ENCODE peak calls at places on chromosomes 13 and 19, in seven cellular contexts. One of them, this sample, is unnamed. For H3K27me3, the result is how much of the 10 kb centered on the place peaks cover.

GRCh38 chr19:33482486-33482885 is 39.1 kb downstream of the PEPD start:
- DNase-seq in CD8-positive, alpha-beta T cell: no peak
- DNase-seq in tibial artery: no peak
- DNase-seq in heart left ventricle: no peak
- DNase-seq in heart right ventricle: no peak
- DNase-seq in CD4-positive, alpha-beta memory T cell: no peak
- DNase-seq in fibroblast of lung: no peak
- DNase-seq in this sample: no peak

GRCh38 chr19:39843919-39844793 is 2.0 kb downstream of the FBL start:
- DNase-seq in CD8-positive, alpha-beta T cell: no peak
- DNase-seq in fibroblast of lung: peak
- DNase-seq in CD4-positive, alpha-beta memory T cell: peak
- DNase-seq in heart left ventricle: no peak
- DNase-seq in heart right ventricle: no peak
- DNase-seq in tibial artery: no peak
- DNase-seq in this sample: no peak

GRCh38 chr19:42066075-42066754 is 3.8 kb downstream of the GRIK5 start:
- DNase-seq in CD8-positive, alpha-beta T cell: no peak
- DNase-seq in CD4-positive, alpha-beta memory T cell: no peak
- DNase-seq in heart right ventricle: no peak
- DNase-seq in tibial artery: no peak
- DNase-seq in fibroblast of lung: peak
- DNase-seq in heart left ventricle: no peak
- DNase-seq in this sample: no peak

GRCh38 chr13:98678741-98679140 is 73.7 kb downstream of the SLC15A1 start:
- DNase-seq in heart right ventricle: no peak
- DNase-seq in tibial artery: no peak
- DNase-seq in heart left ventricle: no peak
- DNase-seq in fibroblast of lung: no peak
- DNase-seq in CD8-positive, alpha-beta T cell: no peak
- DNase-seq in CD4-positive, alpha-beta memory T cell: no peak
- DNase-seq in this sample: no peak

GRCh38 chr19:33098023-33098652 is 17.2 kb downstream of the GPATCH1 start:
- DNase-seq in heart right ventricle: no peak
- DNase-seq in fibroblast of lung: no peak
- DNase-seq in heart left ventricle: no peak
- DNase-seq in CD4-positive, alpha-beta memory T cell: no peak
- DNase-seq in tibial artery: no peak
- DNase-seq in CD8-positive, alpha-beta T cell: no peak
- DNase-seq in this sample: peak

GRCh38 chr19:32691952-32692726 is 518 bp downstream of the NUDT19 start:
- DNase-seq in fibroblast of lung: peak
- DNase-seq in CD8-positive, alpha-beta T cell: no peak
- DNase-seq in heart right ventricle: peak
- DNase-seq in CD4-positive, alpha-beta memory T cell: peak
- DNase-seq in tibial artery: peak
- DNase-seq in heart left ventricle: peak
- DNase-seq in this sample: peak

GRCh38 chr19:52648336-52648990 is 10.3 kb upstream of the ZNF83 start:
- DNase-seq in tibial artery: no peak
- DNase-seq in CD4-positive, alpha-beta memory T cell: no peak
- DNase-seq in heart left ventricle: no peak
- DNase-seq in heart right ventricle: no peak
- DNase-seq in CD8-positive, alpha-beta T cell: no peak
- DNase-seq in fibroblast of lung: peak
- DNase-seq in this sample: no peak

GRCh38 chr13:45623516-45624090 is 8.1 kb upstream of the ERICH6B start:
- DNase-seq in CD8-positive, alpha-beta T cell: no peak
- DNase-seq in heart right ventricle: no peak
- DNase-seq in tibial artery: no peak
- DNase-seq in CD4-positive, alpha-beta memory T cell: no peak
- DNase-seq in heart left ventricle: no peak
- DNase-seq in fibroblast of lung: peak
- DNase-seq in this sample: no peak

GRCh38 chr13:57813641-57814040 is 182.1 kb downstream of the PCDH17 start:
- DNase-seq in heart left ventricle: no peak
- DNase-seq in heart right ventricle: no peak
- DNase-seq in CD4-positive, alpha-beta memory T cell: no peak
- DNase-seq in tibial artery: no peak
- DNase-seq in CD8-positive, alpha-beta T cell: no peak
- DNase-seq in fibroblast of lung: peak
- DNase-seq in this sample: no peak

GRCh38 chr19:57348136-57348535 is 2.9 kb upstream of the ZNF304 start:
- DNase-seq in CD4-positive, alpha-beta memory T cell: no peak
- DNase-seq in heart right ventricle: no peak
- DNase-seq in fibroblast of lung: peak
- DNase-seq in CD8-positive, alpha-beta T cell: no peak
- DNase-seq in heart left ventricle: no peak
- DNase-seq in tibial artery: no peak
- DNase-seq in this sample: no peak

DNA sequence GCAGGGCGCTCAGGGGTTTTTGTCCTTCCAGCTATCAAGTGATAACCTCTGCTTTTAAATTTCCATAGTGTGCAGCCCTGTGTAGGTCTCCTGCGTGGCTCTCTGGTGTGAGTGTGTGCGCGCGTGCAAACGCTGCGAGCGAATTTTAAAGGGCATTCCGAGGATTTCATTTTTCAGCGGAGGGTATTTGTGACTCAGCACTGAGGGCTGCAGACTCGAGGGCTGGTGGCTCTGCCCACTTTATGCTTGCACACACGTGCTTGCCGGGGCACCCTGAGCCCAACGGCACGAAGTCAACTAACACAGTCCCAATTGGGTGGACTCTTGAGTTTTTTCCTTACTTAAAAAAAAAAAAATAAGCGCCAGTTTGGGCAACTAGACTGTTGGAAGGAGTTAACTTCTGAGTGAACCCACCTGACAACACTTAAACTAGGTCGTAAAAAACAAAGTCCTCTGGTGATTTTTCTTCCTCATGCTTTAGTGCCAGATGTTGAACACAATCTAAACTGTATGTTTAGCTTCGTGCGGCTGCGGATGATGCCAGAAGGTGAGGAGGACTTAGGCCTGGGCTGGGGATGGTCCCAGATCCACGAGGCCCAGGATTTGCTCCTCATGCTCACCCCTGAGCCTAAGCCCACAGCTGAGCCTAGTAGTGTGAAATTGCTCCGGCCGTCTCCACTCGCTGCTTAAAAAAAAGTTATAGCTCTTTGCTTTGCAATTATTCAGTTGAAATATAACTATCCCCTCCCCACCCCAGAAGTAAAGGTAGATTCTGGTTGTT is 2.1 kb downstream of the FGF9 start:
- DNase-seq in heart left ventricle: no peak
- DNase-seq in tibial artery: no peak
- DNase-seq in CD4-positive, alpha-beta memory T cell: no peak
- DNase-seq in fibroblast of lung: no peak
- DNase-seq in heart right ventricle: no peak
- DNase-seq in CD8-positive, alpha-beta T cell: no peak
- DNase-seq in this sample: no peak
- H3K27me3 ChIP-seq in heart left ventricle: under half
- H3K27me3 ChIP-seq in tibial artery: under half
- H3K27me3 ChIP-seq in CD4-positive, alpha-beta memory T cell: under half
- H3K27me3 ChIP-seq in fibroblast of lung: under half
- H3K27me3 ChIP-seq in heart right ventricle: under half
- H3K27me3 ChIP-seq in CD8-positive, alpha-beta T cell: under half
- H3K27me3 ChIP-seq in this sample: under half

GRCh38 chr19:5673752-5674151 is 6.6 kb downstream of the MICOS13 start:
- DNase-seq in heart left ventricle: no peak
- DNase-seq in fibroblast of lung: no peak
- DNase-seq in heart right ventricle: no peak
- DNase-seq in tibial artery: no peak
- DNase-seq in CD4-positive, alpha-beta memory T cell: peak
- DNase-seq in CD8-positive, alpha-beta T cell: no peak
- DNase-seq in this sample: no peak
- H3K27me3 ChIP-seq in heart left ventricle: under half
- H3K27me3 ChIP-seq in fibroblast of lung: under half
- H3K27me3 ChIP-seq in heart right ventricle: under half
- H3K27me3 ChIP-seq in tibial artery: under half
- H3K27me3 ChIP-seq in CD4-positive, alpha-beta memory T cell: under half
- H3K27me3 ChIP-seq in CD8-positive, alpha-beta T cell: under half
- H3K27me3 ChIP-seq in this sample: under half

GRCh38 chr19:35297515-35297848 is 5.5 kb downstream of the MAG start:
- DNase-seq in CD4-positive, alpha-beta memory T cell: no peak
- DNase-seq in heart right ventricle: no peak
- DNase-seq in fibroblast of lung: no peak
- DNase-seq in heart left ventricle: no peak
- DNase-seq in tibial artery: no peak
- DNase-seq in CD8-positive, alpha-beta T cell: no peak
- DNase-seq in this sample: no peak
- H3K27me3 ChIP-seq in CD4-positive, alpha-beta memory T cell: under half
- H3K27me3 ChIP-seq in heart right ventricle: under half
- H3K27me3 ChIP-seq in fibroblast of lung: under half
- H3K27me3 ChIP-seq in heart left ventricle: under half
- H3K27me3 ChIP-seq in tibial artery: under half
- H3K27me3 ChIP-seq in CD8-positive, alpha-beta T cell: under half
- H3K27me3 ChIP-seq in this sample: under half

DNA sequence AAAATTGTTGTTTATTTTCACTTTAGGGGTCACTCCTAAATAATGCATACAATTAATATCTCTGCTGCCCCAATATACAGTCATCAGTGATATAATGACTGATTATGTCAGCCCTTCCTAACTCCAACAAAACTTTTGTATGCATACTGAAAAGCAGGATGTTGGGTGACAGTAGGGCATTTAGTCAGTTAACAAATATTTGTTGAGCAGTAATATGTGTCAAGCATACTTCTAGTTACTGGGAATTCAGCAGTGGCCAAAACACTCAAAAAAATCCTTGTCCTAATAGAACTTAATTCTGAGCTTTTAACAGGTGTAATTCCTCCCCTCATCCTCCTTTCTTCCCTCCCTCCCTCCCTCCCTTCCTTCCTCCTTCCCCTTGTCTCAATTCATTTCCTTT is 560.7 kb upstream of the KLHL1 start:
- DNase-seq in fibroblast of lung: peak
- DNase-seq in tibial artery: no peak
- DNase-seq in heart left ventricle: no peak
- DNase-seq in CD4-positive, alpha-beta memory T cell: no peak
- DNase-seq in heart right ventricle: no peak
- DNase-seq in CD8-positive, alpha-beta T cell: no peak
- DNase-seq in this sample: no peak
- H3K27me3 ChIP-seq in fibroblast of lung: under half
- H3K27me3 ChIP-seq in tibial artery: under half
- H3K27me3 ChIP-seq in heart left ventricle: under half
- H3K27me3 ChIP-seq in CD4-positive, alpha-beta memory T cell: under half
- H3K27me3 ChIP-seq in heart right ventricle: under half
- H3K27me3 ChIP-seq in CD8-positive, alpha-beta T cell: under half
- H3K27me3 ChIP-seq in this sample: under half

DNA sequence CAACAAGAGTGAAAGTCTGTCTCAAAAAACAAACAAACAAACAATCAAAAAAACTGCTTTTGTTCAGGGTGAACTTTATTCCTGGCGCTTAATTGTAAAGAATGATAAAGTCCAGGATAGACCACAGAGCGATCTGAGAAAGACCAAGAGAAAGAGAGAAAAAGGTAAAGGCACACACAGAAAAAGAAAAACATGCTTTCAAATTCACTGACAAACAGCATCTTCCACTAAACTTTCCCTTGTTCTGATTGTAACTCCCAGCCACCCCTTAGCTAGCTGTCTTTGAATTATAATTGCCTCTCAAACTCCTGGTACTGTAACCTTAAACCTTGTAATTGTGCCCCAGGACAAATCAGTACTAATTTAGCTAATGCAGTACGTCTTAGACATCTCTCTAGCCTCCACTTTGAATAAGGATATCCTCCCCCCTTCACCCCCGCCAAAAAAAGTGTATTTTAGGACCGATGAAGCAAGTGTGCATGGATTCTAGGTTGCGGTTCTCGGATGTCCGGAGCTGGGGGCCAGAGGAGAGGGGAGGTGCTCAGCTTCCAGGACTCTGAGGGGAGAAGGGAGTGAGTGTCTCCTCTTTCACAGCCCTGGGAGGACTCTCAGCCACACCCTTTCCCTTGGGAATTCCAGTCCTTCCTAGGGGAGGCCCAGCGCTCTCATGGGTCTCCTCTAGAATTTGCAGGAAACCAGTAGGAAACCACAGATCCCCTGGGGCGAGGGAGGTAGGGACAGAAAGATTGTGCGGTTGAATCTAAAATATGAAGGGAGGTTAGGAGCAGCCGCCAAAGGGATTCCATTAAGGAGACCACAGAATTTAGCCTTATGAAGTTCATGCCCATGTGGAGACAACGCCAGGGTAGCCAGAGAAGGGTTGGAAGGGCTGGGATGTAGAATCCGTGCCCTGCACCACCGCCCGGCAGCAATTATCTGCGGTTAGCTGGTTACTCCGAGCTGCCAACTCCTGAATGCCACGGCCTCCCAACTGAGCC is 19.7 kb downstream of the ZNF536 start:
- DNase-seq in fibroblast of lung: no peak
- DNase-seq in tibial artery: no peak
- DNase-seq in heart left ventricle: no peak
- DNase-seq in heart right ventricle: no peak
- DNase-seq in CD4-positive, alpha-beta memory T cell: no peak
- DNase-seq in CD8-positive, alpha-beta T cell: no peak
- DNase-seq in this sample: no peak
- H3K27me3 ChIP-seq in fibroblast of lung: under half
- H3K27me3 ChIP-seq in tibial artery: under half
- H3K27me3 ChIP-seq in heart left ventricle: under half
- H3K27me3 ChIP-seq in heart right ventricle: under half
- H3K27me3 ChIP-seq in CD4-positive, alpha-beta memory T cell: under half
- H3K27me3 ChIP-seq in CD8-positive, alpha-beta T cell: under half
- H3K27me3 ChIP-seq in this sample: under half

This sample was measured in ovary.